ENCODE peak calls at places on chromosome 16, in four cellular contexts. N, W, E and L are unnamed samples.

GRCh38 chr16:69741951-69742904 is 12.5 kb downstream of the NOB1 start:
- DNase-seq in E (no peak), W (peak; percentile 92), N (peak; percentile 92), L (no peak)

GRCh38 chr16:67504190-67505021 is 21.1 kb upstream of the AGRP start:
- DNase-seq in N (no peak), W (peak; percentile 68), E (peak; percentile 51), L (peak; percentile 67)

GRCh38 chr16:85136213-85136704 is 24.0 kb upstream of the CIBAR2 start:
- DNase-seq in W (peak; percentile 35), E (no peak), N (no peak), L (no peak)

GRCh38 chr16:30896203-30896889 is at the start of gene CTF1:
- DNase-seq in W (peak; percentile 62), E (no peak), N (peak; percentile 65), L (no peak)

GRCh38 chr16:1338119-1338730 is 4.8 kb downstream of the BAIAP3 start:
- DNase-seq in E (no peak), N (no peak), W (peak; percentile 70), L (no peak)

GRCh38 chr16:81543571-81543970 is 99.0 kb downstream of the CMIP start:
- DNase-seq in E (no peak), N (no peak), W (no peak), L (no peak)

GRCh38 chr16:8926827-8927226 is 36.9 kb downstream of the USP7 start:
- DNase-seq in N (peak; percentile 68), E (no peak), W (peak; percentile 34), L (no peak)

GRCh38 chr16:74281285-74281684 is 15.3 kb upstream of the PSMD7 start:
- DNase-seq in N (no peak), W (no peak), E (no peak), L (no peak)

GRCh38 chr16:8905168-8905762 is 23.1 kb downstream of the LITAFD start:
- DNase-seq in N (no peak), E (peak; percentile 35), W (no peak), L (no peak)

GRCh38 chr16:65534121-65534528 is 412.3 kb upstream of the CDH11 start:
- DNase-seq in E (no peak), N (no peak), W (no peak), L (no peak)

GRCh38 chr16:15961060-15961511 is 11.7 kb downstream of the ABCC1 start:
- DNase-seq in E (peak; percentile 89), W (no peak), N (no peak), L (peak; percentile 48)

GRCh38 chr16:74279266-74279665 is 17.3 kb upstream of the PSMD7 start:
- DNase-seq in N (no peak), W (no peak), E (no peak), L (no peak)

GRCh38 chr16:66524601-66525164 is 25.2 kb downstream of the TK2 start:
- DNase-seq in E (peak; percentile 13), N (peak; percentile 46), W (peak; percentile 70), L (peak; percentile 59)

GRCh38 chr16:49021136-49021535 is 260.5 kb downstream of the CBLN1 start:
- DNase-seq in N (no peak), W (no peak), E (no peak), L (no peak)

GRCh38 chr16:89709716-89710480 is 8.4 kb upstream of the SPATA2L start:
- DNase-seq in N (peak; percentile 43), W (no peak), E (no peak), L (no peak)

DNA sequence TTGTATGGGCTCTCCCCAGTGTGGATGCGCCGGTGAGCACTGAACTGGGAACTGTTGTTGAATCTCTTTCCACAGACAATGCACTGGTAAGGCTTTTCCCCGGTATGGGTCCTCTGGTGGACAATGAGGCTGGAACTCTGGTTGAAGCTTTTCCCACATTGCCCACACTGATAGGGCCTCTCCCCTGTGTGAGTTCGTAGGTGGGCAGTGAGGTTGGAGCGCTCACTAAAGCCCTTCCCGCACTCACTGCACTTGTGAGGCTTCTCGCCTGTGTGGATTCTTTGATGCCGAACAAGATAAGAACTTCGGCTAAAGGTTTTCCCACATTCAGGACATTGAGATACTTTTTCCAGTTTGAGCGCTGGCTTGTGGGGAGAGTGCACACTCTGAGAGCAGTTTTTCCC is 17.8 kb downstream of the ZSCAN32 start:
- DNase-seq in E (no peak), N (no peak), W (no peak), L (no peak)
- H3K9me3 ChIP-seq in E (peaks cover 75% of the 10 kb centered on the region), N (peaks cover 76% of the 10 kb centered on the region), W (peaks cover 78% of the 10 kb centered on the region), L (peaks cover 49% of the 10 kb centered on the region)

GRCh38 chr16:88472637-88473205 is 19.6 kb downstream of the ZFPM1 start:
- DNase-seq in W (no peak), N (no peak), E (no peak), L (no peak)
- H3K4me3 ChIP-seq in W (no peak overlapping the region), N (no peak overlapping the region), E (no peak overlapping the region), L (no peak overlapping the region)

DNA sequence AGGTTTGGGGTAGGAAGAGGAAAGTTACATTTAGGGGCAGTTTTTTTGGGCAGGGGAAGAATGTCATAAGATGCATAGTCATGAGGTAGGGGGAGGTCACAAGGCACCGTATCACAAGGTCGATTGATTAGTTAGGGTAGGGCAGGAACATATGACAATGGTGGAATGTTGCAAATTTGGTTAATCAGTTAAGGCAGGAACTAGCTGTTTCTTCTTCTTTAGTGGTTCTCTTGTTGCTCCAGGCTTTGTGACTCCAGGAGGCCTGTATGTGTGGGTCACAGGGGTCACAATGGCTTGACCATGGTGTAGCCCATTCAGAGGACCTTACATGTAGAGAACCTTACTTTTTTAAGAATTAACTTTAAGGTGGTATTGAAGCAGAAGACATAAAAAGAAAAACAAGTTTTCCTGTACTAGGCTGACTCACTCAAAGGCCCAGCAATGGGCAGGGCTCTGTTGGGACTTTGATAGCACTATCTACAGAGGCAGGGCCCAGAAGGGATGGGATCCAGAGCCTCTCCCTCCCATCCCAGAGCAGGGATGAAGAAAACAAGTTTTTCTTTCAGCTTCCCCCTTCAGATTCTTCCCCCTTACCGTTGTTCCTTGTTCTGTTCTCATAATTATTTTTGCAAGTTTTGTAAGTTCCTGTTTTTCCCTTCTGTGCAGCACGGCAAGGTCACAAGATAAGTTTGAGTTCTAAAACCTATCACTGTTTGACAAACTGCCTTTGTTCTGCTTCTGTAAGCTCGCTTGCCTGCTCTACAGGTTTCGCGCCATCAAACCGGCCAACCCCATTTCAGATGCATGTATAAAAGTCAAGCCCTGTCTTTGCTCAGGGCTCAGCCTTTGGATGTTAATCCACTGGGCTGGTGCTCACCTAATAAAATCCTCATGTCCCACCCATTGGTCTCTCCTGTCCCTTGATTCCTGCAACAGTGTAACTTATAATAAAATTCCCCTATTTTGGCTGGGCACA is 45.8 kb upstream of the ATF7IP2 start:
- DNase-seq in N (no peak), W (no peak), E (no peak), L (no peak)
- H3K9me3 ChIP-seq in N (peaks cover 27% of the 10 kb centered on the region), W (peaks cover 16% of the 10 kb centered on the region), E (peaks cover 20% of the 10 kb centered on the region), L (peaks cover 8% of the 10 kb centered on the region)

GRCh38 chr16:56741399-56741798 is 11.5 kb downstream of the NUP93 start:
- DNase-seq in N (no peak), W (no peak), E (no peak), L (no peak)

GRCh38 chr16:56743840-56744239 is 13.9 kb downstream of the NUP93 start:
- DNase-seq in N (no peak), W (no peak), E (no peak), L (no peak)

GRCh38 chr16:56737539-56737938 is 7.6 kb downstream of the NUP93 start:
- DNase-seq in E (no peak), W (no peak), N (no peak), L (no peak)

GRCh38 chr16:56744996-56745640 is 15.2 kb downstream of the NUP93 start:
- DNase-seq in E (no peak), W (no peak), N (no peak), L (no peak)

GRCh38 chr16:56742030-56742984 is 12.4 kb downstream of the NUP93 start:
- DNase-seq in W (no peak), N (no peak), E (no peak), L (no peak)
- H3K4me3 ChIP-seq in W (no peak overlapping the region), N (no peak overlapping the region), E (no peak overlapping the region), L (no peak overlapping the region)